ENCODE peak calls at places on chromosomes 16 and 17, in five cellular contexts. One of them, this sample, is unnamed.

GRCh38 chr16:19691161-19691850 is 26.7 kb downstream of the KNOP1 start:
- DNase-seq in breast epithelium: peak
- DNase-seq in T-helper 2 cell: no peak
- DNase-seq in midbrain: peak
- DNase-seq in SW480: no peak
- DNase-seq in this sample: no peak

GRCh38 chr16:67773569-67774456 is 32.5 kb downstream of the RANBP10 start:
- DNase-seq in T-helper 2 cell: no peak
- DNase-seq in breast epithelium: no peak
- DNase-seq in SW480: no peak
- DNase-seq in midbrain: no peak
- DNase-seq in this sample: no peak

GRCh38 chr17:36877774-36878173 is 59.5 kb upstream of the LHX1 start:
- DNase-seq in breast epithelium: no peak
- DNase-seq in SW480: no peak
- DNase-seq in T-helper 2 cell: no peak
- DNase-seq in midbrain: no peak
- DNase-seq in this sample: no peak

GRCh38 chr17:78714534-78714933 is 67.5 kb downstream of the CYTH1 start:
- DNase-seq in midbrain: no peak
- DNase-seq in breast epithelium: no peak
- DNase-seq in SW480: no peak
- DNase-seq in T-helper 2 cell: no peak
- DNase-seq in this sample: no peak

GRCh38 chr16:18983565-18984424 is at the start of gene TMC7:
- DNase-seq in T-helper 2 cell: no peak
- DNase-seq in SW480: peak
- DNase-seq in midbrain: peak
- DNase-seq in breast epithelium: peak
- DNase-seq in this sample: no peak

GRCh38 chr17:10042589-10043244 is 137.6 kb upstream of the RCVRN start:
- DNase-seq in breast epithelium: no peak
- DNase-seq in T-helper 2 cell: no peak
- DNase-seq in SW480: no peak
- DNase-seq in midbrain: no peak
- DNase-seq in this sample: no peak

GRCh38 chr17:78242024-78242742 is 10.8 kb downstream of the TMEM235 start:
- DNase-seq in breast epithelium: no peak
- DNase-seq in midbrain: no peak
- DNase-seq in SW480: no peak
- DNase-seq in T-helper 2 cell: no peak
- DNase-seq in this sample: no peak

GRCh38 chr17:44827863-44828262 is 2.2 kb downstream of the GJC1 start:
- DNase-seq in midbrain: no peak
- DNase-seq in breast epithelium: no peak
- DNase-seq in SW480: no peak
- DNase-seq in T-helper 2 cell: no peak
- DNase-seq in this sample: no peak

GRCh38 chr16:12573300-12573699 is 230.4 kb downstream of the CPPED1 start:
- DNase-seq in midbrain: peak
- DNase-seq in SW480: no peak
- DNase-seq in breast epithelium: no peak
- DNase-seq in T-helper 2 cell: no peak
- DNase-seq in this sample: no peak

GRCh38 chr16:60073376-60073775 is 1339.3 kb upstream of the GOT2 start:
- DNase-seq in breast epithelium: no peak
- DNase-seq in T-helper 2 cell: no peak
- DNase-seq in midbrain: no peak
- DNase-seq in SW480: no peak
- DNase-seq in this sample: no peak

GRCh38 chr16:83652898-83653297 is 154.9 kb upstream of the HSBP1 start:
- DNase-seq in SW480: peak
- DNase-seq in T-helper 2 cell: no peak
- DNase-seq in midbrain: no peak
- DNase-seq in breast epithelium: no peak
- DNase-seq in this sample: no peak

GRCh38 chr16:21265104-21265825 is 12.8 kb downstream of the CRYM start:
- DNase-seq in T-helper 2 cell: no peak
- DNase-seq in midbrain: no peak
- DNase-seq in breast epithelium: no peak
- DNase-seq in SW480: no peak
- DNase-seq in this sample: no peak

GRCh38 chr17:39926135-39926587 is 1.2 kb downstream of the ORMDL3 start:
- DNase-seq in breast epithelium: no peak
- DNase-seq in midbrain: no peak
- DNase-seq in SW480: no peak
- DNase-seq in T-helper 2 cell: no peak
- DNase-seq in this sample: no peak

GRCh38 chr17:81519284-81520020 is 6.9 kb upstream of the ACTG1 start:
- DNase-seq in SW480: peak
- DNase-seq in breast epithelium: no peak
- DNase-seq in midbrain: no peak
- DNase-seq in T-helper 2 cell: peak
- DNase-seq in this sample: peak

GRCh38 chr16:85878875-85879274 is 20.1 kb upstream of the IRF8 start:
- DNase-seq in SW480: no peak
- DNase-seq in T-helper 2 cell: no peak
- DNase-seq in breast epithelium: no peak
- DNase-seq in midbrain: no peak
- DNase-seq in this sample: no peak

GRCh38 chr16:48430890-48431289 is 45.7 kb upstream of the SIAH1 start:
- DNase-seq in T-helper 2 cell: no peak
- DNase-seq in midbrain: no peak
- DNase-seq in breast epithelium: no peak
- DNase-seq in SW480: no peak
- DNase-seq in this sample: no peak

GRCh38 chr16:77739493-77739892 is 17.2 kb downstream of the NUDT7 start:
- DNase-seq in midbrain: no peak
- DNase-seq in T-helper 2 cell: no peak
- DNase-seq in breast epithelium: no peak
- DNase-seq in SW480: no peak
- DNase-seq in this sample: no peak

GRCh38 chr16:78770353-78771091 is 671.1 kb downstream of the WWOX start:
- DNase-seq in SW480: peak
- DNase-seq in T-helper 2 cell: peak
- DNase-seq in midbrain: peak
- DNase-seq in breast epithelium: no peak
- DNase-seq in this sample: peak

GRCh38 chr16:57999366-57999970 is 1.0 kb downstream of the ZNF319 start:
- DNase-seq in breast epithelium: no peak
- DNase-seq in SW480: peak
- DNase-seq in T-helper 2 cell: no peak
- DNase-seq in midbrain: no peak
- DNase-seq in this sample: no peak

GRCh38 chr16:89167425-89167941 is 4.1 kb upstream of the CDH15 start:
- DNase-seq in breast epithelium: peak
- DNase-seq in T-helper 2 cell: peak
- DNase-seq in midbrain: peak
- DNase-seq in SW480: peak
- DNase-seq in this sample: peak

GRCh38 chr16:29321000-29321393 is 85.5 kb downstream of the NPIPB11 start:
- DNase-seq in breast epithelium: no peak
- DNase-seq in T-helper 2 cell: no peak
- DNase-seq in midbrain: no peak
- DNase-seq in SW480: no peak
- DNase-seq in this sample: no peak

GRCh38 chr17:49067163-49067562 is 65.4 kb upstream of the B4GALNT2 start:
- DNase-seq in breast epithelium: no peak
- DNase-seq in T-helper 2 cell: no peak
- DNase-seq in midbrain: no peak
- DNase-seq in SW480: no peak
- DNase-seq in this sample: no peak

GRCh38 chr17:70169707-70170597 is 620 bp downstream of the KCNJ2 start:
- DNase-seq in breast epithelium: no peak
- DNase-seq in T-helper 2 cell: no peak
- DNase-seq in SW480: peak
- DNase-seq in midbrain: peak
- DNase-seq in this sample: no peak

GRCh38 chr17:30599424-30600061 is 122.3 kb downstream of the GOSR1 start:
- DNase-seq in breast epithelium: no peak
- DNase-seq in midbrain: no peak
- DNase-seq in T-helper 2 cell: no peak
- DNase-seq in SW480: no peak
- DNase-seq in this sample: no peak

GRCh38 chr17:62757518-62757951 is 50.6 kb downstream of the MARCHF10 start:
- DNase-seq in midbrain: no peak
- DNase-seq in SW480: no peak
- DNase-seq in T-helper 2 cell: no peak
- DNase-seq in breast epithelium: no peak
- DNase-seq in this sample: no peak

GRCh38 chr17:60439501-60439900 is 17.2 kb downstream of the CHCT1 start:
- DNase-seq in midbrain: no peak
- DNase-seq in breast epithelium: no peak
- DNase-seq in SW480: no peak
- DNase-seq in T-helper 2 cell: no peak
- DNase-seq in this sample: no peak

GRCh38 chr17:81082177-81083073 is 47.5 kb downstream of the BAIAP2 start:
- DNase-seq in SW480: no peak
- DNase-seq in breast epithelium: peak
- DNase-seq in midbrain: no peak
- DNase-seq in T-helper 2 cell: no peak
- DNase-seq in this sample: no peak

GRCh38 chr16:73191111-73192046 is 143.5 kb upstream of the ZFHX3 start:
- DNase-seq in T-helper 2 cell: no peak
- DNase-seq in midbrain: no peak
- DNase-seq in SW480: no peak
- DNase-seq in breast epithelium: no peak
- DNase-seq in this sample: no peak